ENCODE peak calls at places on chromosomes 12 and 14, in six cellular contexts. T is IMR-90, O is neuronal stem cell, S is H9, M is H1, P is mesendoderm. N is an unnamed sample.

GRCh38 chr14:77641534-77642341 is 25.3 kb upstream of the SPTLC2 start:
- DNase-seq in O (no peak), M (no peak), T (peak), P (no peak), S (no peak), N (no peak)

GRCh38 chr12:114263031-114263825 is 142.7 kb downstream of the TBX5 start:
- DNase-seq in S (no peak), T (no peak), M (no peak), O (no peak), P (no peak), N (no peak)

GRCh38 chr12:111767362-111768158 is 827 bp downstream of the ALDH2 start:
- DNase-seq in T (peak), O (no peak), P (peak), M (no peak), S (no peak), N (peak)

GRCh38 chr14:30625533-30625932 is 3.4 kb downstream of the SCFD1 start:
- DNase-seq in O (no peak), S (no peak), P (no peak), M (no peak), T (no peak), N (no peak)

GRCh38 chr12:51349026-51349425 is 2.5 kb upstream of the CELA1 start:
- DNase-seq in O (no peak), P (no peak), M (no peak), S (no peak), T (peak), N (no peak)

GRCh38 chr14:58587271-58587670 is 50.5 kb upstream of the DACT1 start:
- DNase-seq in T (peak), S (no peak), M (no peak), O (no peak), P (no peak), N (peak)

GRCh38 chr14:64733321-64733720 is 29.1 kb downstream of the PLEKHG3 start:
- DNase-seq in O (no peak), S (no peak), M (no peak), P (no peak), T (no peak), N (no peak)

GRCh38 chr14:51479584-51480305 is 172.0 kb upstream of the FRMD6 start:
- DNase-seq in O (no peak), M (no peak), T (peak), S (no peak), P (no peak), N (peak)

GRCh38 chr12:113650476-113650875 is 178.8 kb upstream of the LHX5 start:
- DNase-seq in P (no peak), O (no peak), M (no peak), S (no peak), T (no peak), N (no peak)

GRCh38 chr12:63978519-63978918 is 134.0 kb downstream of the SRGAP1 start:
- DNase-seq in O (no peak), M (no peak), S (no peak), T (peak), P (no peak), N (peak)

GRCh38 chr12:12240671-12241345 is 26.0 kb downstream of the LRP6 start:
- DNase-seq in O (peak), P (no peak), T (peak), M (no peak), S (no peak), N (peak)

GRCh38 chr12:106974525-106974924 is 12.4 kb downstream of the MTERF2 start:
- DNase-seq in T (no peak), S (no peak), O (no peak), P (no peak), M (no peak), N (no peak)

GRCh38 chr12:108694812-108695278 is 36.5 kb downstream of the CORO1C start:
- DNase-seq in T (peak), P (peak), S (no peak), O (no peak), M (no peak), N (no peak)

GRCh38 chr12:132154941-132155770 is 10.9 kb downstream of the NOC4L start:
- DNase-seq in M (no peak), P (peak), T (no peak), O (no peak), S (no peak), N (no peak)

GRCh38 chr12:123306200-123306599 is 34.5 kb upstream of the CDK2AP1 start:
- DNase-seq in P (no peak), S (no peak), M (no peak), O (no peak), T (no peak), N (no peak)

GRCh38 chr14:104239866-104240301 is 101.5 kb downstream of the KIF26A start:
- DNase-seq in S (peak), T (no peak), P (no peak), O (no peak), M (no peak), N (no peak)

GRCh38 chr14:102870994-102871831 is 51.2 kb upstream of the AMN start:
- DNase-seq in T (no peak), M (no peak), O (no peak), P (no peak), S (no peak), N (no peak)

GRCh38 chr12:27083861-27084271 is 1.5 kb upstream of the C12orf71 start:
- DNase-seq in M (no peak), T (peak), P (peak), S (no peak), O (peak), N (peak)

GRCh38 chr14:99648385-99648784 is 3.5 kb downstream of the HHIPL1 start:
- DNase-seq in O (no peak), S (no peak), P (no peak), T (no peak), M (no peak), N (no peak)

GRCh38 chr14:99645545-99646505 is 896 bp downstream of the HHIPL1 start:
- DNase-seq in T (no peak), S (no peak), P (no peak), M (no peak), O (no peak), N (no peak)

GRCh38 chr14:99649219-99649618 is 4.3 kb downstream of the HHIPL1 start:
- DNase-seq in S (no peak), P (no peak), M (no peak), T (peak), O (no peak), N (no peak)

GRCh38 chr14:99649643-99650042 is 4.7 kb downstream of the HHIPL1 start:
- DNase-seq in M (no peak), P (no peak), S (no peak), O (no peak), T (no peak), N (no peak)

GRCh38 chr14:99647407-99647806 is 2.5 kb downstream of the HHIPL1 start:
- DNase-seq in T (peak), S (no peak), M (no peak), P (peak), O (no peak), N (peak)
- H2BK15ac ChIP-seq in T (no peak), S (no peak), M (no peak), P (no peak), O (no peak), N (no peak)

DNA sequence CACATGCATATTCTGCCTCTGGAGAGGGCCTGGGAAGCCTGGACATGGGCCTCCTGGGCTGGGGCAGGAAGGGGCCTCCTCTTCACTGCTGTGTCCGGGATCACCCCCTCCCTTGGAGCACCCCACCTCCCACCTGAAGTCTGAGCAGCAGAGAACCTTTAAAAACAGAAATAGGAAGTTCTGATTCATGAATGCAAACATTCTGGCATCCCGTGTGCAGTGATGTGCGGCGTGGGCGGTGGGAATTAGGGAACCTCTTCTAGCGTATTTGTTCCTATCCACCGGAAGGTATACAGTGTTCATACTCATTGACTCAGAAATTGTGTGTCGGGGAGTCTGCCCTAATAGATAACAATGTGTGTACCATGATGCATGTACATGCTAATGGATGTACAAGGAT is 46.2 kb downstream of the C14orf132 start:
- DNase-seq in P (no peak), O (no peak), T (no peak), M (no peak), S (no peak), N (no peak)
- H2BK15ac ChIP-seq in P (no peak), O (no peak), T (no peak), M (no peak), S (no peak), N (no peak)

GRCh38 chr14:53655080-53655785 is 301.4 kb downstream of the BMP4 start:
- DNase-seq in P (no peak), O (no peak), M (no peak), T (no peak), S (no peak), N (no peak)

GRCh38 chr14:53646925-53647324 is 309.7 kb downstream of the BMP4 start:
- DNase-seq in M (no peak), O (peak), P (peak), S (no peak), T (no peak), N (no peak)

GRCh38 chr14:53652068-53652467 is 304.6 kb downstream of the BMP4 start:
- DNase-seq in O (no peak), P (no peak), S (no peak), M (no peak), T (no peak), N (no peak)
- H2BK15ac ChIP-seq in O (no peak), P (no peak), S (no peak), M (no peak), T (no peak), N (no peak)

DNA sequence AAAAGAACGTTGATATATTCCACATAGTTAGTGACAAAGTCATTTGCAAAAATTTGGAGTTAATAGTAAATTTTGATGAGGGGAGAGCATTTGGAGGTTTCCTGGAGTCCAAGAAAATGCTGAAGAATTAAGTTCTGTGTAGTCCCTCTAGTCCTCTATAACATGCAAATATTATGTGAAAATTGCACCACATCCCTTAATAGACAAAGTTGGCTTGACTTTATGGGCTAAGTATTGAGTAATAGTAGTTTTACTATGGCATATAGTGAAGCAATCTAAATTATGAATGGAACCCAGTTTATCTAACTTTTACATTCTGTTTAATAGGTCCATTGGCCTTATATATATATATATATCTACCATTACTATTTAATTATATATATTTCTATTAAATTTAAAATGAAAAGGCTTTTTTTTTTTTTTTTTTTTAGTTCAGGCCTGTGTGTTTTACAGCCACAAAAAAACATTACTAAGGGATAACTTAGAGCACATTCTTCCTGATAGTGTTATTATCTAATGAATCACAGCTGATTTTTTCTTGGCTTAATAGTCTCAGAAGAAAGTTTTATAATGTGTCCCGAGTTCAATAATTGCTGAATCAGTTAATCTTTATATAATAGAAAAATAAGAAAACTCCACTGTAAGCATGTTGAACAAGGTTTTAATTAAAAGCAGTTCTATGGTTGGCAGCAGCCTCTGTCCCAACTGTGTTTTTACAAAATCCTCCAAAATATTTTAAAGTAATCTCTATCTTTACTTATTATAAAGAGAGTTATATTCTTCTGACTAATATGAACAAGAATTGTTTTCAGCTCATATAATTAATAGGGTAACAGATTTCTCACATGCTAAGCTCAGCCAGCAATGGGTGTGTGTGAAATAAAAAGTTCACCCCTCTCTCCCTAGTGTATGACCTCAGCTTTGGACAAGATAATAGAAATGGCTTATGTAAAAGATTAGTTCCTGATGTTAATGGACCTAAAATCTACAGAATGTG is 66.7 kb upstream of the DCN start:
- DNase-seq in O (no peak), P (no peak), M (no peak), S (no peak), T (no peak), N (no peak)
- H2BK15ac ChIP-seq in O (no peak), P (no peak), M (no peak), S (no peak), T (no peak), N (no peak)

DNA sequence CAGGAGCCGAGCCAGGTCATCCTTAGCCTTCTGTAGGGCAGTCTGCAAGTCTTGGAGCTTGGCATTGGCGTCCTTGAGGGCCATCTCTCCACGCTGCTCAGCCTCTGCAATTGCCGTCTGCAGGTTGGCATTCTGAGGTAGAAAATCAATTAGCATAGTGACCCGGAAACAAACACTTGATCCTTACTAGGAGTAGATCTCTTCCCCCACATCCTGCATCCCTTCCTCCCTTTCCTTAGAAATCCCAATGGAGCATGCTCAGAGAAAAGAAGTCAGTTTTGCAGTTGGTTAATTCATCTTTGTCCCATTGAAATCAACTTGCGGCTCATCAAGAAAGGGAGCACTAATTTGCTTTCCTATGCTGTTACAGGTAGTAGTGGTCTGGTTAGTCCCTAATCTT is 6.1 kb downstream of the KRT76 start:
- DNase-seq in M (no peak), S (no peak), T (no peak), P (no peak), O (no peak), N (no peak)
- H2BK15ac ChIP-seq in M (no peak), S (no peak), T (no peak), P (no peak), O (no peak), N (no peak)

GRCh38 chr12:93459992-93460391 is 7.3 kb upstream of the MRPL42 start:
- DNase-seq in S (no peak), P (no peak), O (no peak), T (no peak), M (no peak), N (no peak)
- H2BK15ac ChIP-seq in S (no peak), P (no peak), O (no peak), T (no peak), M (no peak), N (no peak)

GRCh38 chr12:53048033-53048779 is 1.7 kb upstream of the TNS2 start:
- DNase-seq in M (no peak), P (peak), T (no peak), S (peak), O (no peak), N (peak)
- H2BK15ac ChIP-seq in M (peak), P (no peak), T (peak), S (no peak), O (peak), N (peak)

GRCh38 chr12:29354954-29355353 is 26.0 kb downstream of the ERGIC2 start:
- DNase-seq in T (no peak), P (no peak), O (no peak), S (no peak), M (no peak), N (no peak)
- H2BK15ac ChIP-seq in T (no peak), P (no peak), O (no peak), S (no peak), M (no peak), N (no peak)

GRCh38 chr12:105239304-105239703 is 3.3 kb upstream of the APPL2 start:
- DNase-seq in O (no peak), P (no peak), S (no peak), M (no peak), T (no peak), N (no peak)

GRCh38 chr12:105235747-105236476 is at the start of gene APPL2:
- DNase-seq in S (peak), O (peak), T (peak), M (no peak), P (peak), N (peak)

GRCh38 chr12:105235299-105235746 is 651 bp downstream of the APPL2 start:
- DNase-seq in T (peak), P (no peak), S (no peak), O (no peak), M (no peak), N (peak)

GRCh38 chr12:105237671-105238070 is 1.7 kb upstream of the APPL2 start:
- DNase-seq in T (no peak), O (no peak), M (no peak), S (no peak), P (no peak), N (no peak)

GRCh38 chr12:105240233-105240632 is 4.3 kb upstream of the APPL2 start:
- DNase-seq in M (no peak), O (no peak), T (no peak), P (no peak), S (no peak), N (no peak)
- H2BK15ac ChIP-seq in M (no peak), O (no peak), T (no peak), P (no peak), S (no peak), N (no peak)